ENCODE peak calls at places on chromosomes 3 and 15, in seven cellular contexts. R is MV-4-11, W is NCI-H1436, Q is NB4, V is NCI-H345, T is AG04450, U is endodermal cell. G is an unnamed sample.

GRCh38 chr3:158453004-158453403 is 118.0 kb upstream of the MLF1 start:
- DNase-seq in U (no peak), T (no peak), R (no peak), V (no peak), W (no peak), Q (no peak), G (no peak)

GRCh38 chr3:150081084-150081483 is 110.4 kb upstream of the PFN2 start:
- DNase-seq in V (no peak), R (no peak), T (no peak), Q (no peak), U (no peak), W (no peak), G (no peak)

GRCh38 chr3:47418167-47419082 is 37.6 kb downstream of the PTPN23 start:
- DNase-seq in R (no peak), T (no peak), W (no peak), U (peak), V (no peak), Q (no peak), G (no peak)

GRCh38 chr3:54999801-55000200 is 71.9 kb upstream of the LRTM1 start:
- DNase-seq in V (no peak), W (peak), T (no peak), R (no peak), U (no peak), Q (no peak), G (no peak)

GRCh38 chr3:134807189-134807588 is 12.1 kb downstream of the EPHB1 start:
- DNase-seq in U (peak), V (no peak), Q (no peak), W (no peak), T (no peak), R (no peak), G (no peak)

GRCh38 chr3:194474675-194475074 is 12.1 kb downstream of the ATP13A3 start:
- DNase-seq in T (no peak), Q (no peak), W (no peak), U (no peak), V (no peak), R (no peak), G (no peak)

GRCh38 chr3:174216948-174217718 is 642.0 kb upstream of the NAALADL2 start:
- DNase-seq in Q (no peak), R (no peak), T (no peak), U (no peak), V (no peak), W (no peak), G (no peak)

GRCh38 chr15:73813071-73813470 is 59.9 kb upstream of the INSYN1 start:
- DNase-seq in R (no peak), T (no peak), Q (no peak), V (no peak), W (no peak), U (no peak), G (no peak)

GRCh38 chr15:65829150-65829764 is 37.2 kb upstream of the DENND4A start:
- DNase-seq in R (no peak), U (peak), Q (peak), V (peak), T (no peak), W (peak), G (peak)

GRCh38 chr3:30692498-30693130 is 86.2 kb downstream of the TGFBR2 start:
- DNase-seq in V (no peak), U (no peak), W (no peak), T (no peak), R (no peak), Q (no peak), G (no peak)

GRCh38 chr3:184647405-184647936 is 64.4 kb downstream of the MAGEF1 start:
- DNase-seq in V (no peak), Q (no peak), R (no peak), W (no peak), T (no peak), U (no peak), G (no peak)

GRCh38 chr3:187243933-187244564 is 46.8 kb downstream of the RTP1 start:
- DNase-seq in Q (no peak), W (no peak), T (no peak), V (no peak), U (no peak), R (peak), G (no peak)

GRCh38 chr3:184598220-184598927 is 36.8 kb downstream of the EPHB3 start:
- DNase-seq in U (no peak), Q (no peak), W (no peak), V (no peak), R (no peak), T (no peak), G (no peak)

GRCh38 chr3:37847689-37848088 is 14.0 kb upstream of the CTDSPL start:
- DNase-seq in U (no peak), T (no peak), Q (no peak), W (no peak), V (no peak), R (no peak), G (no peak)

GRCh38 chr3:138460536-138461205 is 26.3 kb downstream of the ESYT3 start:
- DNase-seq in T (no peak), W (no peak), V (no peak), Q (no peak), U (no peak), R (no peak), G (no peak)

GRCh38 chr3:145368748-145369147 is 792.2 kb downstream of the PLOD2 start:
- DNase-seq in V (no peak), U (no peak), T (no peak), W (no peak), R (no peak), Q (no peak), G (no peak)

GRCh38 chr3:17670749-17671148 is 71.7 kb downstream of the TBC1D5 start:
- DNase-seq in W (no peak), R (no peak), V (no peak), T (no peak), U (no peak), Q (no peak), G (no peak)

G was measured in OCI-LY7.